ENCODE peak calls at places on chromosomes 4 and X, in five cellular contexts. N, T, R, J and H are unnamed samples. For H3K9me3, the result is how much of the 10 kb centered on the place peaks cover.

GRCh38 chr4:74374561-74375327 is 9.8 kb downstream of the EREG start:
- DNase-seq in R (no peak), N (peak), T (no peak), J (no peak), H (no peak)

GRCh38 chr4:6470502-6471302 is 1.7 kb downstream of the PPP2R2C start:
- DNase-seq in N (peak), T (no peak), R (peak), J (peak), H (no peak)

GRCh38 chr4:7434766-7435150 is at the start of gene PSAPL1:
- DNase-seq in N (peak), R (peak), T (peak), J (no peak), H (peak)

GRCh38 chr4:124277691-124278090 is 434.8 kb downstream of the ANKRD50 start:
- DNase-seq in T (no peak), R (no peak), N (no peak), J (no peak), H (no peak)

GRCh38 chr4:133483600-133484246 is 334.6 kb downstream of the PCDH10 start:
- DNase-seq in T (no peak), N (peak), R (peak), J (no peak), H (no peak)

GRCh38 chrX:45003080-45003479 is 130.1 kb downstream of the KDM6A start:
- DNase-seq in N (no peak), R (no peak), J (no peak), T (no peak), H (no peak)

GRCh38 chr4:66475596-66475995 is 805.3 kb upstream of the EPHA5 start:
- DNase-seq in N (no peak), R (peak), T (no peak), J (no peak), H (no peak)

GRCh38 chr4:146654648-146654975 is 15.9 kb downstream of the POU4F2 start:
- DNase-seq in N (no peak), R (no peak), T (no peak), J (no peak), H (no peak)

GRCh38 chr4:56874166-56874565 is 33.5 kb upstream of the REST start:
- DNase-seq in J (no peak), N (no peak), R (no peak), T (no peak), H (no peak)

GRCh38 chr4:135120190-135120589 is 918.6 kb upstream of the PABPC4L start:
- DNase-seq in R (no peak), T (no peak), J (no peak), N (no peak), H (no peak)

GRCh38 chrX:118726887-118727685 is at the start of gene IL13RA1:
- DNase-seq in J (peak), T (peak), N (peak), R (peak), H (peak)

GRCh38 chrX:46325312-46325877 is 219.8 kb downstream of the ZNF674 start:
- DNase-seq in J (no peak), R (no peak), T (no peak), N (peak), H (peak)

GRCh38 chrX:104641176-104641575 is 75.2 kb downstream of the IL1RAPL2 start:
- DNase-seq in T (no peak), N (no peak), R (no peak), J (no peak), H (no peak)
- TF ChIP-seq CTCF in T (no peak), N (no peak), R (no peak), J (no peak), H (no peak)

GRCh38 chr4:82984459-82984858 is 26.2 kb downstream of the LIN54 start:
- DNase-seq in J (no peak), R (no peak), T (no peak), N (peak), H (no peak)
- TF ChIP-seq POLR2A in J (no peak), R (no peak), T (no peak), N (no peak), H (no peak)

DNA sequence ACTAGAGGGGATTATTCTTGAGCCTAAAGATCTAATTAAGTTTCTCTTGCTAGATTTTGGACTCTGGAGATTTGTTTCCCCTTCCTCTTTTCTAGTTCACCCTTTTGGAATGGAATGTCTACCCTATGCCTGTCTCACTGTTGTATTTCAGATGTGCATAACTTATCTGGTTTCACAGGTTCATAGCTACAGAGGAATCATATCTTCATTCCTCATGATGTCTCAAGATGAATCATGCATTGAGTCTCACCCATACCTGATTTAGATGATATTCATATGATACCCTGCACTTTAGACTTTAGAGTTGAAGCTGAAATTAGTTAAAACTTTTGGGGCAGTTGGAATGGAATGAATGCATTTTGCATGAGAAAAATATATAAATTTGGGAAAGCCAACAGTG is 246.7 kb downstream of the HS3ST1 start:
- DNase-seq in T (no peak), R (no peak), N (no peak), J (no peak), H (no peak)
- H3K9me3 ChIP-seq in T (under half), R (under half), N (under half), J (under half), H (under half)

GRCh38 chrX:48972214-48973164 is 845 bp upstream of the KCND1 start:
- DNase-seq in T (peak), J (peak), R (peak), N (peak), H (peak)
- TF ChIP-seq CTCF in T (peak), J (peak), R (peak), N (peak), H (peak)

DNA sequence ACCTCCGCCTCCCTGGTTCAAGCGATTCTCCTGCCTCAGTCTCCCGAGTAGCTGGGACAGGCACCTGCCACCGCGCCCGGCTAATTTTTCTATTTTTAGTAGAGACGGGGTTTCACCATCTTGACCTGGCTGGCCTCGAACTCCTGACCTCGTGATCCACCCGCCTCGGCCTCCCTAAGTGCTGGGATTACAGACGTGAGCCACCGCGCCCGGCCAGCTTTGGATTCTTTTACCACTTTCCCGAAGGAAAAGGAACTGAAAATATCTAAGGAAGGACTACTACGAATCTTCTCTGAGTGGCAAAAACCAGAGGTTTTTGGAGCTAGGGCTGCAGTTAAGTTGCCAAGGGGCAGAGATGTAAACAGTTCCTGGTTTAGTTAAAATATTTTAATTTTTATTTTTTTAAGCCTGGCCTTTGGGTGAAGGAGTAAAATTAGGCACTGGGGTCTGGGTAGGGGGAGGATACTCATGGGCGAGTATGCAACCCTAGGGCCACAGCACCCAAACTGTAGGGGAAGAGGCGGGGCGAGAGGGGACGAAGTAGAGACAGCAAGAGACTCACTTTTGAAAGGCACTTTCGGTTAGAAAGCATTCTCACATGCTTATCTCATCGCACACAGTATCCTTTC is 525 bp upstream of the CISD2 start:
- DNase-seq in R (peak), N (peak), T (peak), J (peak), H (peak)
- TF ChIP-seq POLR2A in R (no peak), N (no peak), T (no peak), J (no peak), H (no peak)

GRCh38 chrX:10117864-10118377 is 38.9 kb upstream of the CLCN4 start:
- DNase-seq in N (no peak), J (no peak), R (no peak), T (no peak), H (no peak)
- H3K9me3 ChIP-seq in N (half or more), J (under half), R (under half), T (under half), H (under half)